ENCODE peak calls at places on chromosome 19, in seven cellular contexts. M is H1, X is transverse colon, N is sigmoid colon, P is HepG2, T is upper lobe of left lung, U is GM12878. Q is an unnamed sample.

GRCh38 chr19:13398780-13399726 is 107.2 kb downstream of the CACNA1A start:
- DNase-seq in M (no peak), X (no peak), N (no peak), P (no peak), T (no peak), U (no peak), Q (no peak)

GRCh38 chr19:42274065-42274682 is 5.1 kb downstream of the CIC start:
- DNase-seq in M (no peak), X (no peak), N (peak; percentile 64), P (no peak), T (no peak), U (no peak), Q (no peak)

GRCh38 chr19:1848399-1849131 is at the start of gene REXO1:
- DNase-seq in M (peak; percentile 99), X (peak; percentile 98), N (peak; percentile 96), P (peak; percentile 89), T (peak; percentile 96), U (peak; percentile 72), Q (peak; percentile 98)

GRCh38 chr19:5207806-5208205 is 132.8 kb downstream of the PTPRS start:
- DNase-seq in M (no peak), X (no peak), N (no peak), P (no peak), T (no peak), U (no peak), Q (no peak)

GRCh38 chr19:28964500-28964899 is 248.5 kb downstream of the UQCRFS1 start:
- DNase-seq in M (no peak), X (no peak), N (no peak), P (no peak), T (no peak), U (no peak), Q (no peak)

GRCh38 chr19:57719901-57720519 is 7.4 kb downstream of the ZNF671 start:
- DNase-seq in M (peak; percentile 44), X (no peak), N (no peak), P (no peak), T (no peak), U (no peak), Q (no peak)

GRCh38 chr19:41323023-41323422 is 13.1 kb downstream of the CCDC97 start:
- DNase-seq in M (no peak), X (no peak), N (peak; percentile 73), P (no peak), T (no peak), U (no peak), Q (no peak)

GRCh38 chr19:460877-461609 is at the start of gene SHC2:
- DNase-seq in M (no peak), X (peak; percentile 34), N (peak; percentile 81), P (no peak), T (no peak), U (no peak), Q (peak; percentile 45)

GRCh38 chr19:41341669-41342490 is 11.8 kb downstream of the TGFB1 start:
- DNase-seq in M (no peak), X (peak; percentile 36), N (no peak), P (no peak), T (peak; percentile 57), U (no peak), Q (peak; percentile 72)

GRCh38 chr19:13165091-13165997 is 15.1 kb downstream of the IER2 start:
- DNase-seq in M (no peak), X (no peak), N (no peak), P (no peak), T (no peak), U (no peak), Q (no peak)

GRCh38 chr19:35123573-35123972 is 8.0 kb downstream of the FXYD3 start:
- DNase-seq in M (no peak), X (peak; percentile 71), N (peak; percentile 85), P (no peak), T (peak; percentile 78), U (no peak), Q (peak; percentile 90)

GRCh38 chr19:46350758-46351159 is 3.9 kb downstream of the PPP5C start:
- DNase-seq in M (no peak), X (no peak), N (no peak), P (no peak), T (peak; percentile 36), U (peak; percentile 51), Q (no peak)

GRCh38 chr19:34319785-34320184 is 45.2 kb upstream of the GPI start:
- DNase-seq in M (no peak), X (no peak), N (peak; percentile 63), P (no peak), T (no peak), U (no peak), Q (no peak)

GRCh38 chr19:8423821-8424223 is 10.7 kb downstream of the MARCHF2 start:
- DNase-seq in M (no peak), X (peak; percentile 84), N (peak; percentile 98), P (peak; percentile 93), T (peak; percentile 88), U (no peak), Q (peak; percentile 89)

GRCh38 chr19:13937479-13938360 is 497 bp downstream of the PODNL1 start:
- DNase-seq in M (no peak), X (no peak), N (no peak), P (no peak), T (no peak), U (no peak), Q (no peak)

GRCh38 chr19:21694171-21694906 is 73.0 kb downstream of the ZNF100 start:
- DNase-seq in M (no peak), X (no peak), N (no peak), P (no peak), T (no peak), U (no peak), Q (no peak)

DNA sequence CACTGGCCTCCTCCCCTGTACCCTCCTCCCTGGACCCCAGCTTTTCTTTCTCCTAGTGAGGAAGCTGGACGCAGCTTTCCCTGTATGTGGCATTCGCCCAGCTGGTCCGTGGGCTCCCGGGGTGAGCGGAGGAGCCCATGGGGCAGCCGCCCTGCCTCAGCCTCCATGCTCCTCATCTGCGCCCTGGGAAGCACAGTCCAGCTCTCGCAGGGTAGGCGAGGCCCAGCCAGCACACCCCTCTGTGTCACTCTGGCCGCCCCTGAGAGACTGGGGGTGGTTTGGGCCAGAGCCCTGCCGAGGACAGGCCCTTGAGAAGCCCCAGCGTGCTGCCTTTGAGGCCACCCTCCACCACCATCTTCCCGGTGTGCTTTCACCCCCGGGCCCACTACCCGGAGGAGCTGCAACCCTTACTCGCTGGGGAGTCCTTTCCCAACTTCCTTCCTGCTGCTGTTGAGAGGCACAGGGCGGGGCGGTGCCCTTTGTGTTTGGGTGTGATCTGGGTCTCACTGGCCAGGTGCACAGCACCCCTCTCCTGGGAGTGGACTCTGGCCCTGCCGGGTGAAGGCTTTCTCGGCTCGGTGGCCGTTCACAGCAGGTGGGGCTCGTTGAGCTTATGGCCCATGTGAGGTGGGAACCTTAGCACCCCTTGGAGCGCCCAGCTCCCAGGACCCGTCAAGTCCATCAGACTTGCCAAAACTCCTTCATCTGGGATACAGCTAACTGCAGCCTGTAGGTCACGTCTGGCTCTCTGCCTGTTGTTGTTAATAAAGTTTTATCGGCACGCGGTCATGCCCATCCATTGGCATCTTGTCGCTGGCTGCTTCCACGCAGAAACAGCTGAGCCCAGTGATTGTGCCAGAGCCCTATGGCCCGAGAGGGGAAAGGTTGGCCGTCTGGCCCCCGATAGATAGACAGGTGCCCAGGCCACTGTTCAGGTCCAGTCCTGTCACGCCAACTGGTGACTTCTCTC is 3.2 kb downstream of the NCLN start:
- DNase-seq in M (no peak), X (peak; percentile 87), N (no peak), P (no peak), T (peak; percentile 61), U (no peak), Q (no peak)
- H3K4me3 ChIP-seq in M (no peak overlapping the region), X (no peak overlapping the region), N (no peak overlapping the region), P (no peak overlapping the region), T (no peak overlapping the region), U (peak overlapping the region; percentile 76), Q (peak overlapping the region; percentile 99)

GRCh38 chr19:56476671-56477428 is at the start of gene ZNF667:
- DNase-seq in M (no peak), X (no peak), N (no peak), P (no peak), T (no peak), U (no peak), Q (no peak)
- TF ChIP-seq POLR2AphosphoS5 in M (no peak), X (no peak), N (no peak), P (no peak), T (no peak), U (no peak), Q (no peak)

GRCh38 chr19:48121066-48121465 is 10.4 kb upstream of the PLA2G4C start:
- DNase-seq in M (no peak), X (no peak), N (no peak), P (no peak), T (no peak), U (no peak), Q (no peak)

GRCh38 chr19:48123907-48124675 is 13.5 kb upstream of the PLA2G4C start:
- DNase-seq in M (no peak), X (no peak), N (no peak), P (peak; percentile 39), T (no peak), U (no peak), Q (no peak)

GRCh38 chr19:48122421-48122820 is 11.8 kb upstream of the PLA2G4C start:
- DNase-seq in M (no peak), X (no peak), N (no peak), P (no peak), T (no peak), U (no peak), Q (no peak)

GRCh38 chr19:48120505-48120904 is 9.9 kb upstream of the PLA2G4C start:
- DNase-seq in M (no peak), X (no peak), N (no peak), P (no peak), T (no peak), U (no peak), Q (no peak)

GRCh38 chr19:48121909-48122371 is 11.3 kb upstream of the PLA2G4C start:
- DNase-seq in M (no peak), X (no peak), N (no peak), P (no peak), T (peak; percentile 40), U (peak; percentile 13), Q (no peak)
- TF ChIP-seq EP300 in M (no peak), X (no peak), N (no peak), P (no peak), T (peak; percentile 32), U (no peak), Q (no peak)

GRCh38 chr19:45090598-45090997 is 2.4 kb upstream of the PPP1R37 start:
- DNase-seq in M (no peak), X (no peak), N (no peak), P (no peak), T (no peak), U (no peak), Q (no peak)
- H3K4me3 ChIP-seq in M (peak overlapping the region; percentile 97), X (no peak overlapping the region), N (peak overlapping the region; percentile 86), P (no peak overlapping the region), T (peak overlapping the region; percentile 55), U (no peak overlapping the region), Q (peak overlapping the region; percentile 86)

GRCh38 chr19:6416658-6417405 is 7.8 kb downstream of the KHSRP start:
- DNase-seq in M (no peak), X (no peak), N (no peak), P (no peak), T (no peak), U (no peak), Q (no peak)
- TF ChIP-seq POLR2AphosphoS5 in M (no peak), X (no peak), N (no peak), P (no peak), T (no peak), U (no peak), Q (no peak)

GRCh38 chr19:9827325-9828238 is at the start of gene UBL5:
- DNase-seq in M (peak; percentile 89), X (peak; percentile 94), N (peak; percentile 94), P (peak; percentile 91), T (peak; percentile 92), U (peak; percentile 72), Q (peak; percentile 92)
- TF ChIP-seq EP300 in M (no peak), X (no peak), N (no peak), P (peak; percentile 33), T (no peak), U (peak; percentile 55), Q (no peak)

GRCh38 chr19:53865523-53865917 is 2.2 kb upstream of the MYADM start:
- DNase-seq in M (no peak), X (no peak), N (no peak), P (peak; percentile 76), T (no peak), U (no peak), Q (no peak)
- H3K4me3 ChIP-seq in M (peak overlapping the region; percentile 76), X (no peak overlapping the region), N (peak overlapping the region; percentile 91), P (peak overlapping the region; percentile 84), T (no peak overlapping the region), U (no peak overlapping the region), Q (no peak overlapping the region)